ENCODE peak calls at places on chromosomes 7 and 10, in eight cellular contexts. N, X, S, W, G, C, K and H are unnamed samples.

GRCh38 chr7:464712-465461 is 54.8 kb downstream of the PDGFA start:
- DNase-seq in N (no peak), X (no peak), S (peak), W (no peak), G (no peak), C (no peak), K (no peak), H (peak)

GRCh38 chr10:80289451-80290287 is at the start of gene MAT1A:
- DNase-seq in N (no peak), X (no peak), S (no peak), W (no peak), G (no peak), C (no peak), K (no peak), H (no peak)

GRCh38 chr7:157467496-157468212 is 130.8 kb downstream of the DNAJB6 start:
- DNase-seq in N (no peak), X (no peak), S (no peak), W (no peak), G (no peak), C (no peak), K (no peak), H (peak)

GRCh38 chr10:16887565-16887964 is 70.3 kb upstream of the RSU1 start:
- DNase-seq in N (no peak), X (peak), S (no peak), W (no peak), G (no peak), C (no peak), K (no peak), H (no peak)

GRCh38 chr10:76036410-76036940 is 605.1 kb downstream of the LRMDA start:
- DNase-seq in N (peak), X (peak), S (peak), W (peak), G (peak), C (peak), K (peak), H (peak)

GRCh38 chr7:47654672-47655340 is 72.9 kb upstream of the TNS3 start:
- DNase-seq in N (no peak), X (no peak), S (no peak), W (no peak), G (no peak), C (no peak), K (no peak), H (peak)

GRCh38 chr10:83458611-83459010 is 680.7 kb upstream of the GHITM start:
- DNase-seq in N (no peak), X (no peak), S (peak), W (no peak), G (no peak), C (no peak), K (no peak), H (no peak)

GRCh38 chr7:105689093-105689819 is 108.0 kb upstream of the EFCAB10 start:
- DNase-seq in N (no peak), X (no peak), S (no peak), W (no peak), G (no peak), C (no peak), K (no peak), H (no peak)

GRCh38 chr10:72038458-72039001 is 49.8 kb downstream of the SPOCK2 start:
- DNase-seq in N (no peak), X (no peak), S (no peak), W (no peak), G (no peak), C (no peak), K (no peak), H (peak)

GRCh38 chr10:118035358-118036031 is 11.2 kb downstream of the RAB11FIP2 start:
- DNase-seq in N (no peak), X (no peak), S (no peak), W (no peak), G (no peak), C (no peak), K (no peak), H (peak)
- H3K27ac ChIP-seq in N (no peak), X (no peak), S (no peak), W (no peak), G (no peak), C (no peak), K (no peak), H (no peak)

GRCh38 chr10:24711465-24711864 is 12.2 kb downstream of the ARHGAP21 start:
- DNase-seq in N (no peak), X (no peak), S (no peak), W (no peak), G (no peak), C (no peak), K (no peak), H (no peak)
- H3K27ac ChIP-seq in N (no peak), X (no peak), S (no peak), W (no peak), G (no peak), C (no peak), K (no peak), H (no peak)

GRCh38 chr10:14839305-14839695 is 1.2 kb downstream of the HSPA14 start:
- DNase-seq in N (no peak), X (no peak), S (no peak), W (no peak), G (peak), C (no peak), K (no peak), H (no peak)
- H3K27ac ChIP-seq in N (no peak), X (no peak), S (no peak), W (peak), G (no peak), C (peak), K (no peak), H (peak)

GRCh38 chr7:17010637-17011300 is 129.0 kb upstream of the AGR3 start:
- DNase-seq in N (no peak), X (no peak), S (no peak), W (no peak), G (no peak), C (no peak), K (no peak), H (peak)
- H3K27ac ChIP-seq in N (no peak), X (no peak), S (no peak), W (no peak), G (no peak), C (no peak), K (no peak), H (no peak)

GRCh38 chr10:45582386-45582781 is 90.2 kb downstream of the ZFAND4 start:
- DNase-seq in N (no peak), X (no peak), S (no peak), W (no peak), G (no peak), C (no peak), K (no peak), H (no peak)
- H3K27ac ChIP-seq in N (no peak), X (peak), S (peak), W (no peak), G (no peak), C (no peak), K (no peak), H (no peak)